ENCODE peak calls at places on chromosomes 2 and 18, in five cellular contexts. One of them, this sample, is unnamed.

GRCh38 chr2:186099772-186100171 is 361.2 kb downstream of the FSIP2 start:
- DNase-seq in fibroblast of mammary gland: no peak
- DNase-seq in GM12865: no peak
- DNase-seq in BJ: no peak
- DNase-seq in AG09309: no peak
- DNase-seq in this sample: no peak

GRCh38 chr18:38241736-38242135 is 676.1 kb upstream of the CELF4 start:
- DNase-seq in fibroblast of mammary gland: no peak
- DNase-seq in GM12865: no peak
- DNase-seq in BJ: no peak
- DNase-seq in AG09309: no peak
- DNase-seq in this sample: peak; percentile 51

GRCh38 chr18:70132999-70133398 is 72.5 kb downstream of the RTTN start:
- DNase-seq in fibroblast of mammary gland: peak; percentile 95
- DNase-seq in GM12865: no peak
- DNase-seq in BJ: peak; percentile 99
- DNase-seq in AG09309: peak; percentile 85
- DNase-seq in this sample: peak; percentile 87

GRCh38 chr18:26624443-26624842 is 76.1 kb upstream of the KCTD1 start:
- DNase-seq in fibroblast of mammary gland: no peak
- DNase-seq in GM12865: no peak
- DNase-seq in BJ: no peak
- DNase-seq in AG09309: no peak
- DNase-seq in this sample: no peak

GRCh38 chr2:235390108-235390815 is 103.6 kb upstream of the AGAP1 start:
- DNase-seq in fibroblast of mammary gland: no peak
- DNase-seq in GM12865: peak; percentile 35
- DNase-seq in BJ: no peak
- DNase-seq in AG09309: peak; percentile 18
- DNase-seq in this sample: no peak

GRCh38 chr2:236345081-236345714 is 81.0 kb upstream of the ASB18 start:
- DNase-seq in fibroblast of mammary gland: no peak
- DNase-seq in GM12865: no peak
- DNase-seq in BJ: no peak
- DNase-seq in AG09309: no peak
- DNase-seq in this sample: no peak

GRCh38 chr2:186927867-186928191 is 78.9 kb upstream of the ZSWIM2 start:
- DNase-seq in fibroblast of mammary gland: no peak
- DNase-seq in GM12865: no peak
- DNase-seq in BJ: no peak
- DNase-seq in AG09309: no peak
- DNase-seq in this sample: no peak

GRCh38 chr2:61762292-61762691 is 91.6 kb downstream of the FAM161A start:
- DNase-seq in fibroblast of mammary gland: no peak
- DNase-seq in GM12865: peak; percentile 72
- DNase-seq in BJ: no peak
- DNase-seq in AG09309: no peak
- DNase-seq in this sample: no peak

DNA sequence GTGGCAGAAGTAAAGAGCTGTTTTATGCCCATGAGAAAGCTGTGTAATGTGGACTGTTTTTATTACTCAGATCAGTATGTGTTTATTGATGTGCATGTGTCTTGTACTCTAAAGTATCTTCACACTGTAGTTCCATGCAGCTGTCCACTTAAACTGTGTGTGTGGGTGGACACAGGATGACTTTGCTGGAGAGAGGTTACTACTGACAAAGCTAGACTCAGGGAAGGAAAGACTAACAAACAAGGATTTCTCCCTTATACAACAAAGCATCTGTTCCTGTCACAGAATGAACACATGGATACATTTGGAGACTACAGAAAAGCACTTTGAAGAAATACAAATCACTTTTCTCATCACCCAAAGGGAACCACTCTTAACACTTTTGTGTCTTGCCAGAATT is 10.0 kb downstream of the FHOD3 start:
- DNase-seq in fibroblast of mammary gland: peak; percentile 55
- DNase-seq in GM12865: no peak
- DNase-seq in BJ: no peak
- DNase-seq in AG09309: no peak
- DNase-seq in this sample: no peak
- H3K4me3 ChIP-seq in fibroblast of mammary gland: no peak overlapping the region
- H3K4me3 ChIP-seq in GM12865: no peak overlapping the region
- H3K4me3 ChIP-seq in BJ: no peak overlapping the region
- H3K4me3 ChIP-seq in AG09309: no peak overlapping the region
- H3K4me3 ChIP-seq in this sample: no peak overlapping the region

GRCh38 chr18:36769611-36770314 is 59.0 kb downstream of the TPGS2 start:
- DNase-seq in fibroblast of mammary gland: no peak
- DNase-seq in GM12865: peak; percentile 39
- DNase-seq in BJ: no peak
- DNase-seq in AG09309: no peak
- DNase-seq in this sample: no peak
- TF ChIP-seq CTCF in fibroblast of mammary gland: peak; percentile 13
- TF ChIP-seq CTCF in GM12865: peak; percentile 53
- TF ChIP-seq CTCF in BJ: peak; percentile 28
- TF ChIP-seq CTCF in AG09309: peak; percentile 16
- TF ChIP-seq CTCF in this sample: peak; percentile 57

DNA sequence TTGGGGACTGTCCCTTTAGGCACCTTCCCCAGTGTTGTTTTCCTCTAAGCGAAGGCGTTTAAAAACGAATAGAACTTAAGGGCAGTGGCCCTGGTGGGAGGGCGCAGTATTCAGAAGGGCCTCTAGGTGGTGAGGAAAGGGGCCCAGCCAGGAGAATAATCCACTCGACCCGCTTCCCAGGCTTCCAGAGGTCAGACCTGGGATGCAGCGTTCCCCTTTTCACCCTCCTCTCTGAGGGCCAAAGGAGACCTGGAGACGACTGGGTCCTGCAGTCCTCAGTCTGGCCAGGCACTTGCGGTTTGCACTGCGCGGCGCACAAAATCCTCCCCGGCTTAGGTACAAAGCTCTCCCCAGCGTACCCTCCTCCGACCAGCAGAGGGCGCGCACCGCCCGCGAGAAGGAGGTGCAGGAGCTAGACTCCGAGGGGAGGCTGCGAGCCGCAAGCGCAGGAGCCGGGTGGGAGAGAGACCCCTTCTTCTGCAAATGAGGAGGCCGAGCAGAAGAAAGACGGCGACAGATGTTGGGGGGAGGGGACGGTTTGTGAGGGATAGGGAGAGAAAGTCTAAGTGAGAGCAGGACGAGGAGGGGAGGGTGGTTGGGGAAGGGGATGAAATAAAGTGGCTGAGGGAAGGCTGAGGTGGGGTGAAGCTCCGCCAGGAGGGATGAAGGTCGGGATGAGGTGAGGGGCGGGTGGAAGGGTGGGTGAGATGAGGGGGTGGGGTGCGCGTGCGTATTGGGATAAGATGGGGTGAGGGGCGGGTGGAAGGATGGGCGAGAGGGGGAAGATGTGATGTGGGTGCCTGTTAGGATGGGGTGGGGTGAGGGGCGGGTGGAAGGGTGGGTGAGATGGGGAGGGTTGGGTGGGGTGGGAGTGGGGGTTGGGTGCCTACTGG is 4.9 kb downstream of the FEV start:
- DNase-seq in fibroblast of mammary gland: peak; percentile 71
- DNase-seq in GM12865: peak; percentile 87
- DNase-seq in BJ: no peak
- DNase-seq in AG09309: no peak
- DNase-seq in this sample: peak; percentile 60
- H3K4me3 ChIP-seq in fibroblast of mammary gland: no peak overlapping the region
- H3K4me3 ChIP-seq in GM12865: no peak overlapping the region
- H3K4me3 ChIP-seq in BJ: no peak overlapping the region
- H3K4me3 ChIP-seq in AG09309: peak overlapping the region; percentile 26
- H3K4me3 ChIP-seq in this sample: peak overlapping the region; percentile 27

GRCh38 chr2:202098336-202098735 is 25.3 kb downstream of the KIAA2012 start:
- DNase-seq in fibroblast of mammary gland: no peak
- DNase-seq in GM12865: no peak
- DNase-seq in BJ: no peak
- DNase-seq in AG09309: no peak
- DNase-seq in this sample: no peak

GRCh38 chr2:202104286-202104870 is 31.3 kb downstream of the KIAA2012 start:
- DNase-seq in fibroblast of mammary gland: peak; percentile 71
- DNase-seq in GM12865: peak; percentile 58
- DNase-seq in BJ: no peak
- DNase-seq in AG09309: no peak
- DNase-seq in this sample: peak; percentile 65

GRCh38 chr2:202099515-202099914 is 26.5 kb downstream of the KIAA2012 start:
- DNase-seq in fibroblast of mammary gland: no peak
- DNase-seq in GM12865: no peak
- DNase-seq in BJ: no peak
- DNase-seq in AG09309: no peak
- DNase-seq in this sample: no peak

GRCh38 chr2:202102425-202103005 is 29.5 kb downstream of the KIAA2012 start:
- DNase-seq in fibroblast of mammary gland: no peak
- DNase-seq in GM12865: no peak
- DNase-seq in BJ: no peak
- DNase-seq in AG09309: no peak
- DNase-seq in this sample: no peak

GRCh38 chr2:202101049-202101579 is 28.1 kb downstream of the KIAA2012 start:
- DNase-seq in fibroblast of mammary gland: no peak
- DNase-seq in GM12865: no peak
- DNase-seq in BJ: no peak
- DNase-seq in AG09309: no peak
- DNase-seq in this sample: no peak
- TF ChIP-seq CTCF in fibroblast of mammary gland: no peak
- TF ChIP-seq CTCF in GM12865: no peak
- TF ChIP-seq CTCF in BJ: no peak
- TF ChIP-seq CTCF in AG09309: no peak
- TF ChIP-seq CTCF in this sample: no peak

GRCh38 chr2:75276093-75277055 is 77.1 kb upstream of the TACR1 start:
- DNase-seq in fibroblast of mammary gland: peak; percentile 81
- DNase-seq in GM12865: no peak
- DNase-seq in BJ: no peak
- DNase-seq in AG09309: peak; percentile 18
- DNase-seq in this sample: peak; percentile 34
- H3K4me3 ChIP-seq in fibroblast of mammary gland: peak overlapping the region; percentile 32
- H3K4me3 ChIP-seq in GM12865: no peak overlapping the region
- H3K4me3 ChIP-seq in BJ: no peak overlapping the region
- H3K4me3 ChIP-seq in AG09309: no peak overlapping the region
- H3K4me3 ChIP-seq in this sample: peak overlapping the region; percentile 23

DNA sequence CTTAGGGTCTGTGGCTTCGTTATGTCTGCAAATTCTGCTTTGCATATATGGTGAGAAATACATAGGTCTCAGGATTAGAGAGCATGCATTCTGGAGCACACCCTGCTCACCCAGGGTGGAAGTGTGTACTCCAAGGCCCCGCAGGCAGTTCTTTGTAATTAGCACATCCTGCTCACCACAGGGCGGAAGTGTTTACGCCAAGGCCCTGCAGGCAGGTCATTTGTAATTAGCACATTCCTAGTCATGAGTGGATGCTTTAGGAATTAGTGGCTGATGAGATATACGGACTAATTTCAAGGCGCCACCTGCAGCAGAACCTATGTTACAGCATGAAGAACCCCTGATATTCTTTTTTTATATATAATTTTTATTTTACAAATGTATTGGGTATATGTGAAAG is 4.2 kb downstream of the ALLC start:
- DNase-seq in fibroblast of mammary gland: no peak
- DNase-seq in GM12865: peak; percentile 53
- DNase-seq in BJ: no peak
- DNase-seq in AG09309: no peak
- DNase-seq in this sample: no peak
- TF ChIP-seq CTCF in fibroblast of mammary gland: no peak
- TF ChIP-seq CTCF in GM12865: no peak
- TF ChIP-seq CTCF in BJ: peak; percentile 3
- TF ChIP-seq CTCF in AG09309: no peak
- TF ChIP-seq CTCF in this sample: no peak

GRCh38 chr2:241859017-241859435 is 332 bp upstream of the PDCD1 start:
- DNase-seq in fibroblast of mammary gland: no peak
- DNase-seq in GM12865: no peak
- DNase-seq in BJ: no peak
- DNase-seq in AG09309: no peak
- DNase-seq in this sample: no peak

GRCh38 chr2:241859436-241860183 is 916 bp upstream of the PDCD1 start:
- DNase-seq in fibroblast of mammary gland: peak; percentile 32
- DNase-seq in GM12865: peak; percentile 81
- DNase-seq in BJ: no peak
- DNase-seq in AG09309: no peak
- DNase-seq in this sample: no peak

GRCh38 chr2:241861264-241861663 is 2.6 kb upstream of the PDCD1 start:
- DNase-seq in fibroblast of mammary gland: no peak
- DNase-seq in GM12865: no peak
- DNase-seq in BJ: no peak
- DNase-seq in AG09309: no peak
- DNase-seq in this sample: no peak

GRCh38 chr2:241862093-241862492 is 3.4 kb upstream of the PDCD1 start:
- DNase-seq in fibroblast of mammary gland: no peak
- DNase-seq in GM12865: no peak
- DNase-seq in BJ: no peak
- DNase-seq in AG09309: no peak
- DNase-seq in this sample: no peak

GRCh38 chr2:241860184-241861078 is 1.7 kb upstream of the PDCD1 start:
- DNase-seq in fibroblast of mammary gland: no peak
- DNase-seq in GM12865: peak; percentile 36
- DNase-seq in BJ: no peak
- DNase-seq in AG09309: no peak
- DNase-seq in this sample: no peak
- H3K4me3 ChIP-seq in fibroblast of mammary gland: no peak overlapping the region
- H3K4me3 ChIP-seq in GM12865: peak overlapping the region; percentile 49
- H3K4me3 ChIP-seq in BJ: no peak overlapping the region
- H3K4me3 ChIP-seq in AG09309: no peak overlapping the region
- H3K4me3 ChIP-seq in this sample: no peak overlapping the region

DNA sequence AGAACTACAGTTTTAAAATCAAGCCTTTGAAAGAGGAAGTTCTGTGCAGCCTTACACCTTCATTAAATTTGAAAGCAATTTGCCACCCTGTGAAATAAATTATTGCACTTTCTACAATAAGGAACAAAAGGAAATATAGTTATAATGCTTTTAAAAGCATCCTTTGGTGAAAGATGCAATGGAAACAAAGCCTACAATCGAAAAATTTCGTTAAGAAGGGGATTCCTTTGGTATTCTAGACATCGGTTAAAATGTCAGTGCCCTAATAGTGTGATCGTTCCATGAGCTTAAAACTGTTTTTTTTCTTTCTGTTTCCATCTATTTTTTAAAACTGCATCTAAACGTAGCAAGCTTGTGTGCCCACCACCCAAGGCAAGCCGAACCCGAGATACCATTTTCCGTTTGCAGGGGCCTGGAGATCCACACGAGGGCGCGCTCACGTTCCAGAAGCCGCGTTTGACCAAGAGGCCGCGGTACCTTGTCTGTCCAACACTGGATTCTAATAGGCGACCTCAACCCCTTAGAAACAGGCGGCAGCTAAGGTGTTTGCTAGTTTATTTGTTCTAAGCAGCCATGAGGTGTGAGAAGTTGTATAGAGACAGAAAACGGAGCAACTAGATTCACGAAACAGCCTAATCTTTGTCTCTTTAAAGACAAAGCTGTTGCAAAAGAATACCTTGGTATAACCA is 4.0 kb downstream of the HOXD11 start:
- DNase-seq in fibroblast of mammary gland: peak; percentile 67
- DNase-seq in GM12865: peak; percentile 48
- DNase-seq in BJ: no peak
- DNase-seq in AG09309: no peak
- DNase-seq in this sample: no peak
- TF ChIP-seq CTCF in fibroblast of mammary gland: peak; percentile 85
- TF ChIP-seq CTCF in GM12865: peak; percentile 63
- TF ChIP-seq CTCF in BJ: peak; percentile 43
- TF ChIP-seq CTCF in AG09309: no peak
- TF ChIP-seq CTCF in this sample: peak; percentile 84

DNA sequence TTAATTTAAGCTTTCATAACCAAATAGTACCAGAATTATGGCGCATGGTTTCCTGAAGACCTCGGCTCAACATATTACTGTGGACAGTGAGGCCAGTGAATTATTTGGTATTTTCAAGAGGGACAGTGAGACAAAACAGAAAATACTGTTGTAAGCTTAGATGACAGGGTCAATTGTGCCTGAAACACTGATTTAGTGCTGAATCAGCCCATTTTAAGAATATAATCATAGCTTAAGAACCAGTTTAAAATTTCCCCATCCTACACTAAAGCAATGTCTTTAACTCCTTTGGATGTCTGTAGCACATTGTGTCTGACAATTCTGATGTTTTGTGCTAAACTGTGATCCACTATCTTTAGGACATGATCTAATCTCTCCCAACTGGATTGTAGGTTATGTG is 4.6 kb downstream of the ITGA6 start:
- DNase-seq in fibroblast of mammary gland: no peak
- DNase-seq in GM12865: no peak
- DNase-seq in BJ: no peak
- DNase-seq in AG09309: no peak
- DNase-seq in this sample: no peak
- H3K4me3 ChIP-seq in fibroblast of mammary gland: no peak overlapping the region
- H3K4me3 ChIP-seq in GM12865: no peak overlapping the region
- H3K4me3 ChIP-seq in BJ: no peak overlapping the region
- H3K4me3 ChIP-seq in AG09309: no peak overlapping the region
- H3K4me3 ChIP-seq in this sample: no peak overlapping the region

This sample was measured in brain microvascular endothelial cell.